ENCODE peak calls at places on chromosome 12, in eight cellular contexts. D is CD8-positive, alpha-beta T cell; R is adrenal gland; E is cardiac muscle cell; B is Peyer's patch; K is GM23338; Y is heart left ventricle; S is psoas muscle. I is an unnamed sample.

GRCh38 chr12:115776399-115776798 is 501.1 kb downstream of the MED13L start:
- DNase-seq in R (no peak), K (no peak), E (no peak), B (no peak), S (no peak), D (no peak), Y (no peak), I (no peak)

GRCh38 chr12:77968021-77968420 is 137.3 kb downstream of the NAV3 start:
- DNase-seq in S (no peak), R (no peak), D (no peak), K (no peak), Y (no peak), B (no peak), E (no peak), I (no peak)

GRCh38 chr12:8548192-8548591 is 7.5 kb upstream of the CLEC4E start:
- DNase-seq in R (no peak), Y (no peak), D (no peak), E (no peak), B (no peak), K (no peak), S (no peak), I (no peak)

GRCh38 chr12:43882578-43883178 is 46.8 kb downstream of the TMEM117 start:
- DNase-seq in D (peak; percentile 29), B (peak; percentile 51), K (peak; percentile 79), E (peak; percentile 62), Y (no peak), R (peak; percentile 23), S (no peak), I (no peak)

GRCh38 chr12:77324763-77325468 is 259.5 kb upstream of the E2F7 start:
- DNase-seq in R (peak; percentile 69), K (peak; percentile 94), S (peak; percentile 65), D (no peak), B (peak; percentile 57), E (peak; percentile 89), Y (peak; percentile 77), I (no peak)

GRCh38 chr12:13038491-13039161 is 5.6 kb upstream of the FAM234B start:
- DNase-seq in R (no peak), K (no peak), S (no peak), E (no peak), B (no peak), Y (no peak), D (no peak), I (no peak)

GRCh38 chr12:13745100-13745678 is 236.2 kb downstream of the GRIN2B start:
- DNase-seq in B (peak; percentile 70), E (no peak), R (no peak), Y (peak; percentile 24), S (no peak), K (no peak), D (no peak), I (no peak)

GRCh38 chr12:54390668-54391551 is 6.4 kb upstream of the ZNF385A start:
- DNase-seq in B (peak; percentile 91), D (peak; percentile 75), E (peak; percentile 81), R (no peak), K (peak; percentile 95), S (peak; percentile 46), Y (no peak), I (no peak)

GRCh38 chr12:57389033-57389432 is 41.8 kb downstream of the R3HDM2 start:
- DNase-seq in B (no peak), E (no peak), S (no peak), Y (no peak), K (no peak), D (no peak), R (no peak), I (no peak)

GRCh38 chr12:91361864-91362263 is 179.2 kb upstream of the DCN start:
- DNase-seq in K (peak; percentile 72), B (no peak), D (no peak), S (no peak), E (peak; percentile 63), R (no peak), Y (no peak), I (no peak)

GRCh38 chr12:123850246-123851134 is 88.4 kb downstream of the DNAH10 start:
- DNase-seq in Y (no peak), B (no peak), D (no peak), S (no peak), R (no peak), K (no peak), E (no peak), I (no peak)

GRCh38 chr12:94140556-94140955 is 7.8 kb upstream of the PLXNC1 start:
- DNase-seq in D (peak; percentile 47), S (no peak), E (peak; percentile 28), B (peak; percentile 58), Y (no peak), R (no peak), K (peak; percentile 79), I (no peak)
- TF ChIP-seq CTCF in D (peak; percentile 48), S (no peak), E (peak; percentile 32), B (peak; percentile 60), Y (no peak), R (peak; percentile 15), K (peak; percentile 69), I (peak; percentile 19)

DNA sequence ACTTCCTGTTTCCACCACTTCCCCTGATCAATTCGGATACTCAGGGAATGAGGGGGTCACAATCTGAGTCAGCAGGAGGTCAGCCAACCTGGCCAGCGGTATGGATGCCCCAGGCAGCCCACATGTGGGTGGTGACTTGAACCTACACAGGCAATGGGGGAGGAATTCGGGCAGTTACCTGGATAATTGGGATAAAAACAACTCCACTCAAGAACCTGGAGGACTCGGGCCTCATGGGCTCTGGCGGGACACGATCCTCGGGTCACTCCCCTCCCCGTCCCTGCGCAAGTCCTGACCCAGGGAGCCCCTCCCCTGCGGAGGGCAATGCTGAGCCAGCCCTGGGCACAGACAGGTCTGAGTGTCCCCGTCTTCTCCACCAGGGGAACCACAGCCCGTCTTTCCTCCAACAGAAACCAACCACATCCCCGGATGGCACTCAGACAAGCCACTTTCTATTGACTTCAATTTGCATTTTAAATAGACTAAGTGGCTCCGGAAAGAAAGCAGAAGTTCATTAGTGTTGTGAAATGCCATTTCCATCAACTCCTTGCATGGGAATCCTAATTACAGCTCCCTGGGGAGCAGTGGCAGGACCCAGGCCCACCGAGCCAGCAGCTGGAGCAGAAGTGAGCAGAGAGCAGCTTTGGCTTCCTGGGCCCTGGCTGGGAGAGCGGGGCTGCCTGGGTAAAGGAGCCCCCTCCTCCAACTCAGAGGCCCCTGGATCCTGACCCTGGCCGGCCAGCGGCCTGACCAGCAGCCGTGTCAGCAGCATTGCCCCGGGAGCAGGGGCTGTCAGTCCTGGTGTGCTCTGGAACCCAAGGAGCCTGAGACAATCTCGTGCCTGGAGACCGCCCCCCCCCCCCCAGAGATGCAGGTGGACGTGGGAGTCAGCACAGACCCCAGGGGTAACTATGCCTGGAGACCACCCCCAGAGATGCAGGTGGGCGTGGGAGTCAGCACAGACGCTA is 374.1 kb downstream of the ADGRD1 start:
- DNase-seq in E (no peak), Y (no peak), D (no peak), R (no peak), B (no peak), S (no peak), K (peak; percentile 37), I (no peak)
- TF ChIP-seq CTCF in E (no peak), Y (no peak), D (no peak), R (no peak), B (no peak), S (no peak), K (no peak), I (no peak)

DNA sequence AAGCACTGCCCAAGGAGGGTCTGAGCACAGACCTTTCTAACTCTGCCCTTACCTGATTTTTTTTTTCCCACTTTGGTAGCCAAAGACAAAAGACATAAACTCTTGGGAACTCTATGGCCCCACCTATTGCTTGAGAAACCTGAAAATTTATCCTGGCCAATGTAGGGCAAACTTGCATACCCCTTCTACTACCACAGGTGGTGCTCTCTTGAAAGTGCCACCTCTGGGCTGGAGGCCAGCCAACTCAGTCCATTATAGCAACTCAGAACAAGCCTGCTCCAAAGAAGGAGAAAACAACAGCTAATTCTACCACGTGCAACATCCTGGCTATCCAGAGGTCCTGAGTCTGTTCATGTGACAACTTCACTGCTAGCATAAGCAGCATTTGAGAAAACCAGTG is 55.7 kb upstream of the ABCD2 start:
- DNase-seq in Y (no peak), R (no peak), D (no peak), K (peak; percentile 34), E (no peak), B (no peak), S (no peak), I (no peak)
- TF ChIP-seq CTCF in Y (no peak), R (no peak), D (no peak), K (peak; percentile 29), E (no peak), B (no peak), S (no peak), I (no peak)

DNA sequence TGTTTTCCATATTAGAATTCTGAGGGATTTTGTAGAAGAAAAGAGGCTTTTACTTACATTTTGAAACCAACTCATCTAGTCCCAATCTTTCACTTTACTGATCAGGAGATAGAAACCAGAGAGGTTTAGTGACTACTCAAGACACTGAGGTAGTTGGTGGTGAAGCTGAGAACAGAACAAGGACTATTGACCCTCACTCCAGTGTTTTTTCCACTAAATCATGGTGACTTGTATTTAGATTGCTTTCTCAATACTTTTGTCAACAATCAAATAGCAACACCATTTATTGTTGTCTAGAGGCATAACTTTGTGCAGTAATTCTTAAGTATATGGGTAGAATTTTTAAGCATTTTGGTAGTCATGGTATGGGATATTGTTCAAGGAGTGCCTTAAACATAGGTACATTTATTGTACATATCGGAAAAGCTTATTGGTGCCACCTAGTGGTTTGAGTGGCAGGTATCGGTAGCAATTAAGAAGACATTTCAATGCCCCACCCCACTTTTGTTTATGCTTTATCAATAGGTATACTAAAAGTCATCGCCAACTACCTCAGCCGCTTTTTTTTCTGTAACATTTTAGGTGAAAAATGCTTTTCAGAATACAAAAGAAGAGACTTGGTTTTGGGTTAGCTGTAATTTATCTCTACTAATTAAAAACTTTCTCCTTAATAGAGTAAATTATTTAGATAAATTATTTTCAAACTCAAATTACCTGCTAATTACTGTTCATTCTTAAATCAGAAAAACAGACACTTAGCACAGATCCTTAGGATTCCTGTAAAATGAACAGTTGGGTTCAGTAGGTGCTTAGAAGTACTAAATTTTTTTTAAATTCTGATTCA is 47.3 kb upstream of the PAWR start:
- DNase-seq in D (peak; percentile 4), E (peak; percentile 79), K (peak; percentile 76), S (no peak), B (peak; percentile 76), R (peak; percentile 27), Y (no peak), I (no peak)
- TF ChIP-seq CTCF in D (peak; percentile 48), E (peak; percentile 67), K (peak; percentile 95), S (peak; percentile 46), B (peak; percentile 75), R (peak; percentile 62), Y (peak; percentile 53), I (peak; percentile 39)